ENCODE peak calls at places on chromosomes 1 and 21, in six cellular contexts. D is fibroblast of lung, G is H9, H is mesenchymal stem cell, K is neuronal stem cell, V is mammary epithelial cell. E is an unnamed sample.

GRCh38 chr1:185017338-185017737 is 28.0 kb upstream of the RNF2 start:
- DNase-seq in G (no peak), H (peak; percentile 91), V (peak; percentile 90), K (no peak), D (peak; percentile 95), E (no peak)

GRCh38 chr1:158563852-158564251 is 6.5 kb downstream of the OR6P1 start:
- DNase-seq in K (no peak), G (no peak), V (no peak), D (no peak), H (no peak), E (peak; percentile 74)

GRCh38 chr1:115764541-115764940 is 4.0 kb downstream of the CASQ2 start:
- DNase-seq in G (no peak), H (peak; percentile 74), D (peak; percentile 8), V (peak; percentile 42), K (no peak), E (no peak)

GRCh38 chr1:11701981-11702803 is 10.7 kb downstream of the DRAXIN start:
- DNase-seq in H (no peak), V (no peak), D (no peak), K (no peak), G (no peak), E (no peak)

GRCh38 chr21:16420086-16420724 is 690.4 kb downstream of the USP25 start:
- DNase-seq in V (peak; percentile 62), K (no peak), D (peak; percentile 84), H (peak; percentile 2), G (no peak), E (no peak)

GRCh38 chr1:9846611-9847171 is 22.9 kb upstream of the CLSTN1 start:
- DNase-seq in H (no peak), V (no peak), K (no peak), G (peak; percentile 31), D (no peak), E (no peak)

GRCh38 chr1:48526045-48526714 is 54.2 kb upstream of the SPATA6 start:
- DNase-seq in V (no peak), H (peak; percentile 3), G (no peak), D (peak; percentile 7), K (no peak), E (peak; percentile 16)

GRCh38 chr1:156864796-156865195 is 4.1 kb downstream of the NTRK1 start:
- DNase-seq in H (no peak), D (no peak), V (no peak), K (no peak), G (no peak), E (no peak)

GRCh38 chr1:204854286-204854685 is 16.4 kb upstream of the NFASC start:
- DNase-seq in H (no peak), G (no peak), V (no peak), D (no peak), K (no peak), E (no peak)

GRCh38 chr21:32334980-32335471 is 36.4 kb downstream of the MRAP start:
- DNase-seq in V (no peak), G (peak; percentile 27), K (no peak), H (peak; percentile 3), D (peak; percentile 56), E (no peak)

GRCh38 chr1:225467193-225468020 is 39.6 kb upstream of the LBR start:
- DNase-seq in D (no peak), V (no peak), G (no peak), H (no peak), K (no peak), E (peak; percentile 94)

GRCh38 chr1:1059494-1060280 is 14.4 kb downstream of the RNF223 start:
- DNase-seq in V (peak; percentile 77), H (peak; percentile 70), G (peak; percentile 87), D (peak; percentile 61), K (peak; percentile 87), E (peak; percentile 97)

GRCh38 chr1:215530401-215530984 is 36.6 kb upstream of the KCTD3 start:
- DNase-seq in G (no peak), K (no peak), D (no peak), H (no peak), V (no peak), E (no peak)

GRCh38 chr1:161787355-161787754 is 21.2 kb downstream of the ATF6 start:
- DNase-seq in K (no peak), G (no peak), D (no peak), H (no peak), V (no peak), E (no peak)

GRCh38 chr1:59128784-59129227 is 168.1 kb upstream of the FGGY start:
- DNase-seq in V (no peak), D (peak; percentile 95), H (no peak), G (no peak), K (peak; percentile 30), E (no peak)

GRCh38 chr1:111216751-111217150 is 10.8 kb upstream of the CHI3L2 start:
- DNase-seq in V (no peak), G (no peak), H (no peak), K (no peak), D (no peak), E (peak; percentile 59)

GRCh38 chr1:111213412-111213811 is 13.0 kb upstream of the DENND2D start:
- DNase-seq in K (no peak), H (no peak), V (no peak), D (no peak), G (no peak), E (no peak)

GRCh38 chr1:111212634-111213335 is 12.3 kb upstream of the DENND2D start:
- DNase-seq in V (no peak), G (no peak), K (no peak), D (no peak), H (no peak), E (no peak)

GRCh38 chr1:111214884-111215283 is 12.6 kb upstream of the CHI3L2 start:
- DNase-seq in D (no peak), K (no peak), V (no peak), H (no peak), G (no peak), E (peak; percentile 81)

DNA sequence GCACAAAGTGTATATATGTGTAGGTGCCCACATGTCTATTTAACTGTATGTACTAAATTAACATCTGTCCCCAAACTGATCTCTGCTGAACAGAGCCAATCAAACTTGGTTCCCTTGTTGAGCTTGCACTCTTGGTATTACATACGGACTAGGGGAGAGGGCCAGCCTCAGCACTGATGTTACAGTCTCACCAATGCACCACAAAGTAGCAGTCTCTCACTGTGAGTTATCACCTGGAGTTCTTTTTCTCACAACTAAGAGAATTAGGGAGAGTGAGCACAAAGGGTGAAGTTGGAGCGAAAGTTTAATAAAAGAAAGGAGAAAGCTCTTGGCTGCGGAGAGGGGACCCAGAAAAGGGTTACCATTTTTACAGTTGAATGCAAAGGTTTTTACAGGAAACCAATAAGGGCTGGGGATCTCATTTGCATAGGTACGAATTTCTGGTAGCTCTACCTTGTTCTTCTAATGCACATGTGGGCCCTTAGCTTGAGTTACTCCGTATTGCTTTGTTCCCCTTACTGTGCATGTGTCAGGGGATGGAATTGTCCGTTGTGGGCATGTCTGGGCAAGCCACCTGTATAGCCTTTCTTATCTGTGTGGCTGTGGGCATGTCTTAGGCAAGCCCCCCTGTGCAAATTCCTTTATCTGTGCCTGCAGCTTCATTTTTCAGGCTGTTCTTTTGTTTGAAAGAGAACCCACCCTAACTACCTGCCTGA is 13.3 kb upstream of the CHI3L2 start:
- DNase-seq in K (no peak), D (peak; percentile 26), H (no peak), G (peak; percentile 51), V (peak; percentile 64), E (peak; percentile 94)
- H2AFZ ChIP-seq in K (peak overlapping the region; percentile 21), D (no peak overlapping the region), H (no peak overlapping the region), G (no peak overlapping the region), V (peak overlapping the region; percentile 41), E (peak overlapping the region; percentile 47)

DNA sequence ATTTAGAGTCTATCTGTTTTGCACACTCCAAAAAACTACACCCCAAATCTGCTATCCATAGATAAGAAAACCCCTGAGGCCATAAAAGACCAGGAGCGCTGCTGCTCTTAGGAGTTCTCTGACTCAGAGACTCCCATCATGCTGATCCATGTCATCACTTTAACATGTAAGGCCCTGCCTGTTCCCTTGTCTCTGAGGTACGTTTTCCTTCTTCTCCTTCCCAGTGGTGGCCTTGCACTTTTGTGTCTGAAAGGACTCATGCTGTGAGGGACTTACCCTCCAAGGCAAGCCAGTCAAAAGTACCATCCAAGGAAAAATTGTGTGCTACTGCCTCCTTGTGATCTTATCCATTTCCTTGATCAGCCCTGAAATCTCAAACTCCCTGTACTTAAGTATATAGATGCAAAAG is 427.4 kb upstream of the NCAM2 start:
- DNase-seq in G (peak; percentile 88), H (peak; percentile 6), D (no peak), K (peak; percentile 55), V (no peak), E (no peak)
- H3K9me3 ChIP-seq in G (no peaks in the 10 kb centered on the region), H (no peaks in the 10 kb centered on the region), D (no peaks in the 10 kb centered on the region), K (no peaks in the 10 kb centered on the region), V (peaks cover 7% of the 10 kb centered on the region), E (no peaks in the 10 kb centered on the region)

GRCh38 chr1:41608242-41608641 is 123.8 kb upstream of the EDN2 start:
- DNase-seq in K (no peak), V (peak; percentile 17), G (no peak), D (peak; percentile 81), H (no peak), E (no peak)
- H2AFZ ChIP-seq in K (no peak overlapping the region), V (no peak overlapping the region), G (no peak overlapping the region), D (no peak overlapping the region), H (no peak overlapping the region), E (no peak overlapping the region)

DNA sequence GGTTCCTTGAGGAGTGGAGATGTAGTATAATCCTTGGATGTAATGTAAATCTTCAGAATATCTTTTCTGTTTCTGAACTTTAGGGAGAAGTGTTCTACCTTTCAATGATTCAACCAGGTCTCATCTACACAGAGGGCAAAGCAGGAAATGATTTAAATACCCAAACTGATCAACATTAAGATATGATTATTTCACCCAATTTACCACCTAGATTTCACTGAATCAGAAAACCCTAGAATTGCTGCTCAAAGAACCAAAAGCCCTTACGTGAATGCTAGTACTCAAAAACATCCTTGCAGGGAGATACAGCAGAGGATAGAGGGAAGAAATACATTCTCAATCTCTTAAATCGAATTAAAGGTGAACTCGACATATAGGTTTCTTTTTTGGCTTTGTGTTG is 5.0 kb downstream of the RPTN start:
- DNase-seq in G (no peak), V (no peak), H (no peak), K (no peak), D (no peak), E (no peak)
- H3K9me3 ChIP-seq in G (peaks cover 75% of the 10 kb centered on the region), V (no peaks in the 10 kb centered on the region), H (no peaks in the 10 kb centered on the region), K (peaks cover 13% of the 10 kb centered on the region), D (no peaks in the 10 kb centered on the region), E (no peaks in the 10 kb centered on the region)

DNA sequence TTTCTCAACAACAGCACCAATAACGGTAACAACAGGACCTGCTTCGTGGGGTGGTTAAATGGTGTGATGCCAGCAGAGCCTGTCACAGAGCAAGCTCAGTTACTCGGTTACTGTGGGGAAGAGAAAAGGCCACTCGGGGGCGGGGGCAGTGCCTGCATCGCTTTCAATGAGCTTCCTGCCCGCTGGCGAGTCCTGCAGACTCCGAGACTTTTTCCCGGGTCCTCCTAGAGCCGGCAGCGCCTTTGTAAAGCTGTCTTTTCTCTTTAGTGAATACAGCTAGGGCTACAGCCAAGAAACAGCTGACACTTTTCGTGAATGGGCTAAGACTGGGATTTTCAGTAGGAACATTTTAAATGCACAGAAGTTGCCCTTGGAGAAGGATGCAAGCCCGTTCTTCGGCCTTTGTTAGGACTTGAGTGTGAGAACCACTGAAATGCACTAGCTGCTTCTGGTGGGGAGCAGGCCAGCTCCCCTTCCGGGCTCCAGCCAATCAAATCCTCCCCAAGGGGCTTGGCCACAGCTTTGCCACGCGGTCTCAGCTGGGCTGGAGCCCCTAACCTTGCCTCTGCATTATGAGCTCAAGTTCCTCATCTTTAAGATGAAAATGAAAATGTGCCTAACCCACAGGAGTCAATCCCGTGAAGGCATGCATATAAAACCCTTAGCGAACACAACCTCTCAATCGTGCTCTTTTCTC is 23.4 kb upstream of the EFHD2 start:
- DNase-seq in G (peak; percentile 45), V (no peak), K (no peak), H (peak; percentile 17), D (peak; percentile 35), E (no peak)
- H2AFZ ChIP-seq in G (no peak overlapping the region), V (peak overlapping the region; percentile 11), K (peak overlapping the region; percentile 82), H (no peak overlapping the region), D (peak overlapping the region; percentile 69), E (no peak overlapping the region)

E was measured in Karpas-422.